ENCODE peak calls at places on chromosomes 12 and 14, in ten cellular contexts. P is GM23248; X is H4; E is AG09309; H is Calu3; K is stimulated activated CD4-positive, alpha-beta T cell treated with anti-CD3 and anti-CD28 coated beads, Interleukin-2, amount 100 ng/mL, for 24 hours; W is activated B cell treated with CpG ODN at 0.5 μM for 24 hours; F is NCI-H460; M is LoVo; G is mesendoderm. J is an unnamed sample.
A peak's percentile ranks its signal among the peaks of the same experiment; 100 is the strongest.

GRCh38 chr14:79543966-79544365 is 667.3 kb downstream of the DIO2 start:
- DNase-seq in G (peak; percentile 87), P (peak; percentile 44), F (peak; percentile 20), W (no peak), H (no peak), X (peak; percentile 23), M (no peak), K (no peak), E (no peak), J (no peak)

GRCh38 chr12:52436000-52436827 is 2.0 kb upstream of the KRT75 start:
- DNase-seq in P (peak; percentile 56), F (no peak), E (no peak), H (no peak), W (no peak), K (no peak), M (peak; percentile 45), X (no peak), G (no peak), J (no peak)

GRCh38 chr12:26250801-26251200 is 55.4 kb downstream of the SSPN start:
- DNase-seq in H (no peak), F (no peak), M (no peak), E (no peak), K (no peak), W (no peak), P (peak; percentile 20), X (no peak), G (no peak), J (no peak)

GRCh38 chr14:103101964-103102688 is 7.6 kb downstream of the EXOC3L4 start:
- DNase-seq in X (no peak), F (no peak), E (no peak), G (no peak), K (no peak), M (no peak), P (no peak), H (no peak), W (no peak), J (no peak)

GRCh38 chr12:46818654-46819053 is 7.1 kb downstream of the SLC38A4 start:
- DNase-seq in E (no peak), P (no peak), K (no peak), G (no peak), H (no peak), W (no peak), X (no peak), M (no peak), F (no peak), J (no peak)

GRCh38 chr12:43337571-43338497 is 214.2 kb downstream of the ADAMTS20 start:
- DNase-seq in F (no peak), K (no peak), G (peak; percentile 26), P (peak; percentile 66), E (no peak), M (no peak), X (no peak), H (peak; percentile 75), W (no peak), J (no peak)

GRCh38 chr12:65824314-65824563 is at the start of gene HMGA2:
- DNase-seq in W (no peak), G (no peak), M (no peak), H (no peak), F (no peak), E (peak; percentile 50), P (peak; percentile 90), X (no peak), K (no peak), J (peak; percentile 64)

GRCh38 chr12:112543666-112544185 is 125.0 kb downstream of the PTPN11 start:
- DNase-seq in F (no peak), M (no peak), P (no peak), X (no peak), W (no peak), E (no peak), G (no peak), K (no peak), H (no peak), J (no peak)

GRCh38 chr14:55689971-55690871 is 110.2 kb downstream of the KTN1 start:
- DNase-seq in F (no peak), X (no peak), W (no peak), K (no peak), H (no peak), E (no peak), G (peak; percentile 22), P (no peak), M (no peak), J (no peak)

GRCh38 chr14:68846466-68846865 is 53.6 kb upstream of the ZFP36L1 start:
- DNase-seq in E (no peak), M (no peak), G (no peak), H (no peak), X (no peak), K (no peak), W (no peak), P (no peak), F (no peak), J (no peak)

GRCh38 chr14:74698471-74698870 is 14.4 kb downstream of the AREL1 start:
- DNase-seq in X (no peak), P (no peak), H (no peak), K (no peak), M (no peak), E (no peak), G (no peak), F (no peak), W (no peak), J (no peak)

GRCh38 chr12:53949631-53950440 is 4.9 kb upstream of the HOXC12 start:
- DNase-seq in K (no peak), M (no peak), F (no peak), W (no peak), E (no peak), H (no peak), G (peak; percentile 46), X (no peak), P (no peak), J (no peak)

GRCh38 chr12:54004841-54005530 is 3.8 kb upstream of the HOXC8 start:
- DNase-seq in G (no peak), H (no peak), F (no peak), K (no peak), M (no peak), X (no peak), P (no peak), E (no peak), W (no peak), J (no peak)

GRCh38 chr12:7512528-7512927 is 9.0 kb upstream of the CD163 start:
- DNase-seq in K (no peak), W (no peak), P (peak; percentile 99), F (peak; percentile 11), E (peak; percentile 92), M (peak; percentile 59), G (peak; percentile 88), X (peak; percentile 90), H (peak; percentile 40), J (no peak)

GRCh38 chr12:126907900-126908764 is 1358.8 kb upstream of the TMEM132C start:
- DNase-seq in W (no peak), E (no peak), G (peak; percentile 59), X (no peak), K (no peak), M (no peak), H (no peak), F (no peak), P (no peak), J (no peak)

GRCh38 chr12:98220636-98221035 is 294.8 kb upstream of the TMPO start:
- DNase-seq in E (no peak), K (no peak), X (no peak), W (no peak), M (no peak), G (no peak), P (no peak), H (peak; percentile 15), F (no peak), J (no peak)

GRCh38 chr12:82223421-82223820 is 134.8 kb downstream of the CCDC59 start:
- DNase-seq in H (no peak), W (no peak), X (no peak), E (no peak), G (no peak), K (no peak), F (no peak), M (no peak), P (no peak), J (no peak)

GRCh38 chr12:51484119-51484518 is 59.5 kb downstream of the SLC4A8 start:
- DNase-seq in G (no peak), X (no peak), F (no peak), M (no peak), K (no peak), P (no peak), H (no peak), W (no peak), E (no peak), J (no peak)

GRCh38 chr12:92108651-92109050 is 37.0 kb downstream of the BTG1 start:
- DNase-seq in X (peak; percentile 50), P (peak; percentile 57), M (no peak), G (peak; percentile 65), E (peak; percentile 64), F (peak; percentile 71), K (no peak), W (no peak), H (no peak), J (no peak)

GRCh38 chr12:57112492-57113294 is 1.5 kb upstream of the STAT6 start:
- DNase-seq in M (no peak), X (no peak), F (no peak), G (no peak), K (peak; percentile 88), H (no peak), E (no peak), W (no peak), P (no peak), J (no peak)

GRCh38 chr14:36659010-36659821 is 2.4 kb upstream of the PAX9 start:
- DNase-seq in W (no peak), E (no peak), H (no peak), M (no peak), X (no peak), K (no peak), F (no peak), P (no peak), G (no peak), J (no peak)

GRCh38 chr14:80764496-80764895 is 177.0 kb downstream of the CEP128 start:
- DNase-seq in W (no peak), X (peak; percentile 4), G (peak; percentile 18), F (no peak), K (no peak), H (no peak), E (no peak), M (no peak), P (no peak), J (no peak)

GRCh38 chr14:65279958-65280357 is 132.6 kb upstream of the FUT8 start:
- DNase-seq in G (no peak), H (no peak), M (no peak), W (no peak), K (no peak), P (no peak), X (no peak), F (no peak), E (no peak), J (no peak)

GRCh38 chr14:50014809-50015208 is 101.6 kb downstream of the VCPKMT start:
- DNase-seq in K (no peak), W (no peak), P (no peak), F (no peak), G (no peak), X (no peak), M (no peak), E (no peak), H (no peak), J (no peak)

GRCh38 chr12:104952816-104953215 is 5.3 kb downstream of the SLC41A2 start:
- DNase-seq in H (peak; percentile 42), P (no peak), K (no peak), W (no peak), X (no peak), F (no peak), G (no peak), E (no peak), M (peak; percentile 48), J (no peak)

GRCh38 chr12:49903700-49904423 is at the start of gene FAIM2:
- DNase-seq in W (no peak), H (no peak), M (no peak), X (no peak), K (peak; percentile 58), P (peak; percentile 73), F (no peak), E (peak; percentile 40), G (no peak), J (peak; percentile 72)

GRCh38 chr12:105672576-105672975 is 342.1 kb downstream of the C12orf75 start:
- DNase-seq in E (no peak), M (no peak), W (no peak), F (no peak), X (no peak), H (no peak), P (no peak), G (no peak), K (no peak), J (peak; percentile 73)

J was measured in sciatic nerve.